ENCODE peak calls at places on chromosome X, in seven cellular contexts. One of them, this sample, is unnamed.

GRCh38 chrX:130539721-130540321 is 138.0 kb downstream of the RBMX2 start:
- DNase-seq in SK-N-SH: peak; percentile 47
- DNase-seq in osteoblast: peak; percentile 47
- DNase-seq in A549: peak; percentile 25
- DNase-seq in DND-41: peak; percentile 41
- DNase-seq in H9: peak; percentile 50
- DNase-seq in IMR-90: peak; percentile 45
- DNase-seq in this sample: no peak

GRCh38 chrX:39728025-39728424 is 369.7 kb downstream of the BCOR start:
- DNase-seq in SK-N-SH: peak; percentile 37
- DNase-seq in H9: no peak
- DNase-seq in A549: no peak
- DNase-seq in osteoblast: no peak
- DNase-seq in IMR-90: peak; percentile 10
- DNase-seq in DND-41: no peak
- DNase-seq in this sample: no peak

GRCh38 chrX:52811065-52811625 is at the start of gene XAGE5:
- DNase-seq in SK-N-SH: no peak
- DNase-seq in IMR-90: no peak
- DNase-seq in A549: no peak
- DNase-seq in H9: no peak
- DNase-seq in DND-41: no peak
- DNase-seq in osteoblast: no peak
- DNase-seq in this sample: no peak

GRCh38 chrX:150577174-150577573 is 8.8 kb downstream of the MTM1 start:
- DNase-seq in osteoblast: no peak
- DNase-seq in SK-N-SH: no peak
- DNase-seq in H9: no peak
- DNase-seq in A549: no peak
- DNase-seq in IMR-90: no peak
- DNase-seq in DND-41: no peak
- DNase-seq in this sample: no peak

GRCh38 chrX:85611926-85612325 is 232.5 kb upstream of the POF1B start:
- DNase-seq in H9: no peak
- DNase-seq in IMR-90: peak; percentile 22
- DNase-seq in A549: peak; percentile 2
- DNase-seq in SK-N-SH: peak; percentile 2
- DNase-seq in osteoblast: no peak
- DNase-seq in DND-41: no peak
- DNase-seq in this sample: no peak

GRCh38 chrX:137166591-137166990 is 132.8 kb upstream of the GPR101 start:
- DNase-seq in IMR-90: no peak
- DNase-seq in DND-41: peak; percentile 23
- DNase-seq in H9: peak; percentile 37
- DNase-seq in osteoblast: no peak
- DNase-seq in SK-N-SH: peak; percentile 8
- DNase-seq in A549: no peak
- DNase-seq in this sample: no peak

GRCh38 chrX:10011261-10011931 is 44.2 kb downstream of the CLDN34 start:
- DNase-seq in osteoblast: no peak
- DNase-seq in A549: no peak
- DNase-seq in IMR-90: peak; percentile 29
- DNase-seq in H9: no peak
- DNase-seq in SK-N-SH: no peak
- DNase-seq in DND-41: no peak
- DNase-seq in this sample: no peak

GRCh38 chrX:40245411-40246140 is 147.8 kb upstream of the BCOR start:
- DNase-seq in IMR-90: no peak
- DNase-seq in SK-N-SH: no peak
- DNase-seq in osteoblast: no peak
- DNase-seq in H9: no peak
- DNase-seq in DND-41: no peak
- DNase-seq in A549: no peak
- DNase-seq in this sample: no peak

GRCh38 chrX:136156560-136157117 is 9.3 kb downstream of the FHL1 start:
- DNase-seq in SK-N-SH: no peak
- DNase-seq in DND-41: no peak
- DNase-seq in IMR-90: no peak
- DNase-seq in A549: no peak
- DNase-seq in H9: no peak
- DNase-seq in osteoblast: no peak
- DNase-seq in this sample: no peak

GRCh38 chrX:119398974-119399771 is at the start of gene SLC25A43:
- DNase-seq in A549: peak; percentile 67
- DNase-seq in SK-N-SH: peak; percentile 69
- DNase-seq in IMR-90: no peak
- DNase-seq in DND-41: no peak
- DNase-seq in osteoblast: peak; percentile 93
- DNase-seq in H9: peak; percentile 37
- DNase-seq in this sample: peak; percentile 50

GRCh38 chrX:7432901-7433300 is 284.9 kb upstream of the PUDP start:
- DNase-seq in A549: no peak
- DNase-seq in SK-N-SH: no peak
- DNase-seq in osteoblast: no peak
- DNase-seq in H9: no peak
- DNase-seq in DND-41: no peak
- DNase-seq in IMR-90: no peak
- DNase-seq in this sample: no peak

GRCh38 chrX:153487590-153488071 is 7.1 kb upstream of the BGN start:
- DNase-seq in A549: no peak
- DNase-seq in H9: no peak
- DNase-seq in SK-N-SH: no peak
- DNase-seq in IMR-90: no peak
- DNase-seq in DND-41: no peak
- DNase-seq in osteoblast: peak; percentile 94
- DNase-seq in this sample: no peak
- H3K4me1 ChIP-seq in A549: peaks cover 9% of the 10 kb centered on the region
- H3K4me1 ChIP-seq in H9: no peaks in the 10 kb centered on the region
- H3K4me1 ChIP-seq in SK-N-SH: peaks cover 8% of the 10 kb centered on the region
- H3K4me1 ChIP-seq in IMR-90: peaks cover 26% of the 10 kb centered on the region
- H3K4me1 ChIP-seq in DND-41: no peaks in the 10 kb centered on the region
- H3K4me1 ChIP-seq in osteoblast: peaks cover 16% of the 10 kb centered on the region
- H3K4me1 ChIP-seq in this sample: no peaks in the 10 kb centered on the region

GRCh38 chrX:12581546-12581945 is 209.7 kb upstream of the PRPS2 start:
- DNase-seq in osteoblast: no peak
- DNase-seq in H9: no peak
- DNase-seq in A549: no peak
- DNase-seq in IMR-90: no peak
- DNase-seq in SK-N-SH: no peak
- DNase-seq in DND-41: no peak
- DNase-seq in this sample: no peak
- H3K4me2 ChIP-seq in osteoblast: no peak overlapping the region
- H3K4me2 ChIP-seq in H9: no peak overlapping the region
- H3K4me2 ChIP-seq in A549: no peak overlapping the region
- H3K4me2 ChIP-seq in IMR-90: no peak overlapping the region
- H3K4me2 ChIP-seq in SK-N-SH: no peak overlapping the region
- H3K4me2 ChIP-seq in DND-41: no peak overlapping the region
- H3K4me2 ChIP-seq in this sample: no peak overlapping the region

GRCh38 chrX:148867596-148867995 is 367.2 kb downstream of the AFF2 start:
- DNase-seq in A549: no peak
- DNase-seq in osteoblast: no peak
- DNase-seq in H9: no peak
- DNase-seq in DND-41: no peak
- DNase-seq in SK-N-SH: no peak
- DNase-seq in IMR-90: no peak
- DNase-seq in this sample: no peak

GRCh38 chrX:148865237-148865636 is 364.8 kb downstream of the AFF2 start:
- DNase-seq in IMR-90: no peak
- DNase-seq in DND-41: no peak
- DNase-seq in SK-N-SH: no peak
- DNase-seq in osteoblast: no peak
- DNase-seq in H9: no peak
- DNase-seq in A549: no peak
- DNase-seq in this sample: no peak
- TF ChIP-seq CTCF in IMR-90: no peak
- TF ChIP-seq CTCF in DND-41: no peak
- TF ChIP-seq CTCF in SK-N-SH: no peak
- TF ChIP-seq CTCF in osteoblast: no peak
- TF ChIP-seq CTCF in H9: peak; percentile 34
- TF ChIP-seq CTCF in A549: no peak
- TF ChIP-seq CTCF in this sample: no peak

DNA sequence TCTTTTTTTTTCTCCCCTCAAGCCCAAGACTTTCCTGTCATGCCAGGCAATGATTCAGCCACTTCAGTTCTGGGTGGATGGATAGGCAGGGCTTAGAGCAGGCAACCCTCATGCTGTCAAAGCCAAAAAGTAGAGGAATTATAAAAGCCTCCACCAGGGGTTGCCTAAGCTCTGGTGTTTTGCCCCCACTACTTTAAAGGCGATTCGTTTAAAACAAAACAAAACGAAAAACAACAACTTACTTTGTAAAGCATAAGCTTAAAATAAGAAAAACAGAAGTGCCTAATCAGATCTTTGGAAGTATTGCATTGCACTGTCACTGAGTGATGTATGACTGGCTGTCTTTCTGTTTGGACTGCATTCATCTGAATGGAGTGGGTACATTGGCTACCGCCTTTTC is 5.3 kb upstream of the IDS start:
- DNase-seq in A549: no peak
- DNase-seq in IMR-90: no peak
- DNase-seq in H9: no peak
- DNase-seq in osteoblast: peak; percentile 64
- DNase-seq in SK-N-SH: no peak
- DNase-seq in DND-41: no peak
- DNase-seq in this sample: no peak
- H3K4me1 ChIP-seq in A549: peaks cover 4% of the 10 kb centered on the region
- H3K4me1 ChIP-seq in IMR-90: peaks cover 2% of the 10 kb centered on the region
- H3K4me1 ChIP-seq in H9: no peaks in the 10 kb centered on the region
- H3K4me1 ChIP-seq in osteoblast: peaks cover 3% of the 10 kb centered on the region
- H3K4me1 ChIP-seq in SK-N-SH: no peaks in the 10 kb centered on the region
- H3K4me1 ChIP-seq in DND-41: peaks cover 42% of the 10 kb centered on the region
- H3K4me1 ChIP-seq in this sample: peaks cover 61% of the 10 kb centered on the region

This sample was measured in PC-9.